ENCODE peak calls at places on chromosomes 11 and 22, in eight cellular contexts. One of them, this sample, is unnamed.

GRCh38 chr22:44020981-44021380 is 3.1 kb upstream of the PARVB start:
- DNase-seq in upper lobe of left lung: no peak
- DNase-seq in A549: no peak
- DNase-seq in ovary: no peak
- DNase-seq in sigmoid colon: no peak
- DNase-seq in transverse colon: no peak
- DNase-seq in tibial nerve: no peak
- DNase-seq in GM12878: no peak
- DNase-seq in this sample: no peak

GRCh38 chr11:118522571-118523072 is 4.7 kb upstream of the TTC36 start:
- DNase-seq in transverse colon: no peak
- DNase-seq in tibial nerve: no peak
- DNase-seq in A549: peak
- DNase-seq in upper lobe of left lung: no peak
- DNase-seq in sigmoid colon: no peak
- DNase-seq in ovary: no peak
- DNase-seq in GM12878: no peak
- DNase-seq in this sample: no peak

GRCh38 chr11:131749100-131749499 is 378.7 kb downstream of the NTM start:
- DNase-seq in sigmoid colon: no peak
- DNase-seq in A549: no peak
- DNase-seq in GM12878: no peak
- DNase-seq in tibial nerve: no peak
- DNase-seq in upper lobe of left lung: no peak
- DNase-seq in ovary: no peak
- DNase-seq in transverse colon: no peak
- DNase-seq in this sample: no peak

GRCh38 chr22:50676661-50677492 is 4.3 kb downstream of the SHANK3 start:
- DNase-seq in transverse colon: no peak
- DNase-seq in A549: no peak
- DNase-seq in tibial nerve: no peak
- DNase-seq in upper lobe of left lung: no peak
- DNase-seq in ovary: no peak
- DNase-seq in sigmoid colon: no peak
- DNase-seq in GM12878: no peak
- DNase-seq in this sample: no peak

GRCh38 chr22:24284747-24285203 is 14.1 kb downstream of the SPECC1L start:
- DNase-seq in A549: no peak
- DNase-seq in transverse colon: no peak
- DNase-seq in ovary: no peak
- DNase-seq in upper lobe of left lung: no peak
- DNase-seq in GM12878: no peak
- DNase-seq in tibial nerve: no peak
- DNase-seq in sigmoid colon: no peak
- DNase-seq in this sample: no peak

GRCh38 chr11:119254239-119254638 is 48.1 kb downstream of the CBL start:
- DNase-seq in sigmoid colon: no peak
- DNase-seq in upper lobe of left lung: no peak
- DNase-seq in A549: no peak
- DNase-seq in ovary: no peak
- DNase-seq in transverse colon: no peak
- DNase-seq in GM12878: no peak
- DNase-seq in tibial nerve: no peak
- DNase-seq in this sample: no peak

GRCh38 chr11:29224739-29225384 is 792.0 kb downstream of the KCNA4 start:
- DNase-seq in GM12878: no peak
- DNase-seq in tibial nerve: no peak
- DNase-seq in transverse colon: no peak
- DNase-seq in ovary: no peak
- DNase-seq in upper lobe of left lung: no peak
- DNase-seq in A549: no peak
- DNase-seq in sigmoid colon: no peak
- DNase-seq in this sample: no peak

GRCh38 chr11:6418958-6419611 is at the start of gene APBB1:
- DNase-seq in tibial nerve: peak
- DNase-seq in GM12878: no peak
- DNase-seq in upper lobe of left lung: peak
- DNase-seq in transverse colon: peak
- DNase-seq in ovary: peak
- DNase-seq in A549: peak
- DNase-seq in sigmoid colon: peak
- DNase-seq in this sample: no peak

GRCh38 chr22:42500164-42500835 is 19.3 kb downstream of the RRP7A start:
- DNase-seq in GM12878: peak
- DNase-seq in sigmoid colon: peak
- DNase-seq in tibial nerve: peak
- DNase-seq in upper lobe of left lung: peak
- DNase-seq in A549: peak
- DNase-seq in ovary: peak
- DNase-seq in transverse colon: peak
- DNase-seq in this sample: peak

GRCh38 chr11:19428206-19429001 is 187.7 kb upstream of the E2F8 start:
- DNase-seq in A549: peak
- DNase-seq in transverse colon: no peak
- DNase-seq in ovary: no peak
- DNase-seq in sigmoid colon: no peak
- DNase-seq in GM12878: no peak
- DNase-seq in tibial nerve: no peak
- DNase-seq in upper lobe of left lung: no peak
- DNase-seq in this sample: peak

GRCh38 chr11:30326114-30326783 is 3.3 kb downstream of the ARL14EP start:
- DNase-seq in GM12878: no peak
- DNase-seq in tibial nerve: no peak
- DNase-seq in sigmoid colon: no peak
- DNase-seq in upper lobe of left lung: no peak
- DNase-seq in ovary: no peak
- DNase-seq in A549: no peak
- DNase-seq in transverse colon: no peak
- DNase-seq in this sample: no peak

GRCh38 chr11:71305041-71305440 is 52.7 kb upstream of the SHANK2 start:
- DNase-seq in GM12878: no peak
- DNase-seq in sigmoid colon: peak
- DNase-seq in tibial nerve: no peak
- DNase-seq in A549: no peak
- DNase-seq in ovary: no peak
- DNase-seq in transverse colon: no peak
- DNase-seq in upper lobe of left lung: no peak
- DNase-seq in this sample: peak

GRCh38 chr11:110712643-110713468 is 619 bp upstream of the ARHGAP20 start:
- DNase-seq in ovary: peak
- DNase-seq in tibial nerve: peak
- DNase-seq in transverse colon: peak
- DNase-seq in GM12878: no peak
- DNase-seq in sigmoid colon: peak
- DNase-seq in upper lobe of left lung: peak
- DNase-seq in A549: no peak
- DNase-seq in this sample: no peak

GRCh38 chr22:49307071-49307830 is 520.4 kb downstream of the BRD1 start:
- DNase-seq in ovary: no peak
- DNase-seq in upper lobe of left lung: peak
- DNase-seq in tibial nerve: no peak
- DNase-seq in A549: no peak
- DNase-seq in GM12878: no peak
- DNase-seq in transverse colon: no peak
- DNase-seq in sigmoid colon: peak
- DNase-seq in this sample: peak

DNA sequence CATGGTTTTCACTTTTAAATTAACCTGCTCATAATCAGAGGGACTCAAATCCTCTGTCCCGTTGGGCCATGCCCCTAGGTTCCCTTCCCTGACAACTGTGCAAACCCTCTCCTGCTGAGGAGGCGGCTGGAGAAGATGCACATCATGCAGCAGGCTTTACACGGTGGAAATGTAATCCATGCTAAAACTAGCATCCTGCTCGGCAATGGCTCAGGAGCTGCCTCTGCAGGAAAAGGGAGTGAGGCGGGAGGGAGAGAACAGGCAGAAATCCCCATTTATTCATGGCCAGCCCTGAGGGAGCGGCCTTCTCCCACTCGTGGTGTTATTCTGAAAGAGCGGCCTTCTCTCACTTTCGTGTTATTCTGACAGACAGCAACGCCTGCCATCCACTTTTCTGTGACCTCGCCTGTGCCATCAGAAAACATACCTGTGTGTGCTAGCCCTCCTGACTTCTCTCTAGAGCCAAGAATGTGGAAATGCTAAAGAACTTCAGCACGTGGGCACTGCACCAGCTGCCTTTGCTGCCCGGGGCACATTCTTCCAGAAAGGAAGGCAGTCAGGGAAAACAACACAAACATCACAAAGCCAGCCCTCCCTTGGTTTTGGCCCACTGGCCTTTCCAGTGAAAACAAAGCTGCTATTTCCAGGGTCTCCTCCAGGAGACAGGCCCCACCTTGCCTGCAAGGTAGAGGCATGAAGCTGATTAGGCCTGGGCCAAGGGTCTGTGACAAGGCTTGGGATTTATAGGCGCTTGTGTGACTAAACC is 62.9 kb upstream of the BID start:
- DNase-seq in upper lobe of left lung: peak
- DNase-seq in tibial nerve: no peak
- DNase-seq in GM12878: no peak
- DNase-seq in sigmoid colon: no peak
- DNase-seq in ovary: no peak
- DNase-seq in A549: no peak
- DNase-seq in transverse colon: no peak
- DNase-seq in this sample: no peak
- TF ChIP-seq CTCF in upper lobe of left lung: no peak
- TF ChIP-seq CTCF in tibial nerve: no peak
- TF ChIP-seq CTCF in GM12878: no peak
- TF ChIP-seq CTCF in sigmoid colon: no peak
- TF ChIP-seq CTCF in ovary: no peak
- TF ChIP-seq CTCF in A549: no peak
- TF ChIP-seq CTCF in transverse colon: no peak
- TF ChIP-seq CTCF in this sample: no peak

GRCh38 chr11:80109652-80110051 is 668.8 kb upstream of the TENM4 start:
- DNase-seq in GM12878: no peak
- DNase-seq in tibial nerve: no peak
- DNase-seq in transverse colon: no peak
- DNase-seq in sigmoid colon: no peak
- DNase-seq in A549: no peak
- DNase-seq in upper lobe of left lung: no peak
- DNase-seq in ovary: no peak
- DNase-seq in this sample: no peak
- TF ChIP-seq EP300 in GM12878: no peak
- TF ChIP-seq EP300 in tibial nerve: no peak
- TF ChIP-seq EP300 in transverse colon: no peak
- TF ChIP-seq EP300 in sigmoid colon: no peak
- TF ChIP-seq EP300 in A549: no peak
- TF ChIP-seq EP300 in upper lobe of left lung: no peak
- TF ChIP-seq EP300 in ovary: no peak
- TF ChIP-seq EP300 in this sample: no peak

DNA sequence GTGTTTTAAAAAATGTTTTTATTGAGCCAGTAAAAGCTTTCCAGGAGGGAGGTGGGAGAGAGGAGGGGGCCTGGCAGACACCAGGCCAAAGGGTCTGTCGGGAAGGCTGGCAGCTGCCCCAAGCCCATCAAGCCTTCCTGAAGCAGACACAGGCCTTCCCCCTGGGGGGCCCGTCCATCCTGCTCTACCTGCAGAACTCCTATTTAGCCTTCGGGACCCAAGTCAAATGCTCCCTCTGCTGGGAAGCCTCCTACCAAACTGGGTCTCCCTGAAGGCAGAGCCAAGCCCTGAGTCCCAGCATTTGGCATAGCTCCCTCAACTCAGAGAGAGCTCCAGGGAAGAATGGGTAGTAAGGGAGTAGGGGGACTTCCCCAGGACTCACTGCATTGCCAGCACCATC is 23.0 kb downstream of the OTUB1 start:
- DNase-seq in GM12878: no peak
- DNase-seq in ovary: no peak
- DNase-seq in A549: no peak
- DNase-seq in transverse colon: no peak
- DNase-seq in tibial nerve: no peak
- DNase-seq in upper lobe of left lung: no peak
- DNase-seq in sigmoid colon: no peak
- DNase-seq in this sample: no peak
- TF ChIP-seq CTCF in GM12878: no peak
- TF ChIP-seq CTCF in ovary: no peak
- TF ChIP-seq CTCF in A549: no peak
- TF ChIP-seq CTCF in transverse colon: no peak
- TF ChIP-seq CTCF in tibial nerve: no peak
- TF ChIP-seq CTCF in upper lobe of left lung: no peak
- TF ChIP-seq CTCF in sigmoid colon: no peak
- TF ChIP-seq CTCF in this sample: no peak

GRCh38 chr11:69121021-69121420 is 34.7 kb upstream of the SMIM38 start:
- DNase-seq in A549: no peak
- DNase-seq in transverse colon: no peak
- DNase-seq in upper lobe of left lung: no peak
- DNase-seq in GM12878: no peak
- DNase-seq in sigmoid colon: no peak
- DNase-seq in tibial nerve: no peak
- DNase-seq in ovary: no peak
- DNase-seq in this sample: no peak

GRCh38 chr11:69121621-69122336 is 34.0 kb upstream of the SMIM38 start:
- DNase-seq in sigmoid colon: no peak
- DNase-seq in ovary: peak
- DNase-seq in transverse colon: no peak
- DNase-seq in A549: no peak
- DNase-seq in tibial nerve: no peak
- DNase-seq in upper lobe of left lung: no peak
- DNase-seq in GM12878: no peak
- DNase-seq in this sample: no peak

GRCh38 chr11:69122337-69122641 is 33.4 kb upstream of the SMIM38 start:
- DNase-seq in GM12878: no peak
- DNase-seq in ovary: no peak
- DNase-seq in A549: no peak
- DNase-seq in sigmoid colon: no peak
- DNase-seq in tibial nerve: no peak
- DNase-seq in transverse colon: no peak
- DNase-seq in upper lobe of left lung: no peak
- DNase-seq in this sample: no peak

GRCh38 chr11:69123593-69124545 is 31.9 kb upstream of the SMIM38 start:
- DNase-seq in ovary: peak
- DNase-seq in transverse colon: no peak
- DNase-seq in upper lobe of left lung: no peak
- DNase-seq in sigmoid colon: no peak
- DNase-seq in GM12878: no peak
- DNase-seq in A549: peak
- DNase-seq in tibial nerve: no peak
- DNase-seq in this sample: no peak

DNA sequence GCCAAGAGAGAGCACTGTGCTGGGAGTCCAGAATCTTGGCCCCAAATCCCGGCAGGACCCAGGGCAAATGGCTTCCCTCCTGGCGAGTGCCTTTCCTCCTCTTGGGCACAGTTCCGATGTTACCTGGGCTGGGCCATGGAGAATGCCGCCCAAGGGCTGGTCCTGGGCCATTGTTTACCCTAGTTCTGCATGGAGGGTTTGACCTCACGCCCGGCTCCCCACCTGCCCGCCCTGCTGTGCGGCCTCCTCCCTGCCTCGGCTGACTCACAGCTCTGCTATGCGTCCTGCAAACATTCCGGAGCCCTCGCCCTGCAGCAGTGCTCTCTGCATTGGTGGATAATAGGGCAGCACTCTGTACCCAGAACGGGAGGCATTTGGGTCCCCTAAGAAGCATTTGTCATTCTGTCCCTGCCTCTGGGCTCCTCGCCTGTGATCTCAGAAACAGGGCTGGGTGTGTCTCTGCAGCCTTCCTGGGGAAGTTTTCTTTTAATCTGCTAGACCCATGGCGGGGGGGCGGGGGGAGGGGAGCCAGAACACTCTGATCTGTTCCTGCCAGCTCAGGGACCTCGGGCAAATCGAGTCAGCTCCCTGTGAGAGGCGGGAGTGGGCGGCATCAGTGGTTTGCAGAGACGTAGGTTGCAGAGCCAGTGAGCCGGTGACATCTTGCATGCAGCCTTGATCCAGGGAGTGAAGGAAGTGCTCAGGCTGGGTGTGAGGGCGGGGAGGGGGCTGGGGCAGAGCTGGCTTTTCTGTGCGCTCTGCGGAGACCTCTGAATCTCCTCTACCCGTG is 32.9 kb upstream of the SMIM38 start:
- DNase-seq in GM12878: no peak
- DNase-seq in upper lobe of left lung: peak
- DNase-seq in ovary: peak
- DNase-seq in sigmoid colon: no peak
- DNase-seq in tibial nerve: no peak
- DNase-seq in transverse colon: peak
- DNase-seq in A549: peak
- DNase-seq in this sample: no peak
- TF ChIP-seq EP300 in GM12878: no peak
- TF ChIP-seq EP300 in upper lobe of left lung: no peak
- TF ChIP-seq EP300 in ovary: no peak
- TF ChIP-seq EP300 in sigmoid colon: no peak
- TF ChIP-seq EP300 in tibial nerve: no peak
- TF ChIP-seq EP300 in transverse colon: peak
- TF ChIP-seq EP300 in A549: peak
- TF ChIP-seq EP300 in this sample: no peak